ENCODE peak calls at places on chromosomes 2 and 18, in six cellular contexts. Z is spleen, S is Peyer's patch, L is IMR-90, Y is body of pancreas, E is HepG2. U is an unnamed sample.
A peak's percentile ranks its signal among the peaks of the same experiment; 100 is the strongest.

GRCh38 chr2:101396352-101396717 is 9.0 kb upstream of the CREG2 start:
- DNase-seq in Z (no peak), S (no peak), L (peak; percentile 97), Y (no peak), E (peak; percentile 45), U (no peak)

GRCh38 chr2:133836691-133837090 is 268.4 kb upstream of the NCKAP5 start:
- DNase-seq in Z (no peak), S (no peak), L (peak; percentile 70), Y (no peak), E (no peak), U (no peak)

GRCh38 chr2:70523996-70524965 is 29.3 kb downstream of the TGFA start:
- DNase-seq in Z (no peak), S (peak; percentile 75), L (peak; percentile 34), Y (peak; percentile 94), E (peak; percentile 40), U (no peak)

GRCh38 chr18:55106906-55107305 is 147.6 kb upstream of the CCDC68 start:
- DNase-seq in Z (no peak), S (no peak), L (no peak), Y (no peak), E (no peak), U (no peak)

GRCh38 chr2:7027961-7028655 is 110.9 kb downstream of the RNF144A start:
- DNase-seq in Z (no peak), S (no peak), L (no peak), Y (no peak), E (no peak), U (peak; percentile 55)

GRCh38 chr2:216233281-216233995 is 124.3 kb downstream of the XRCC5 start:
- DNase-seq in Z (no peak), S (no peak), L (no peak), Y (no peak), E (no peak), U (no peak)

GRCh38 chr18:22223263-22223960 is 54.0 kb downstream of the GATA6 start:
- DNase-seq in Z (no peak), S (peak; percentile 91), L (peak; percentile 95), Y (peak; percentile 72), E (peak; percentile 36), U (peak; percentile 71)

GRCh38 chr2:200631287-200631686 is 45.5 kb downstream of the AOX1 start:
- DNase-seq in Z (no peak), S (no peak), L (no peak), Y (no peak), E (no peak), U (no peak)

GRCh38 chr2:23620841-23621341 is 235.9 kb downstream of the KLHL29 start:
- DNase-seq in Z (peak; percentile 68), S (no peak), L (peak; percentile 55), Y (no peak), E (no peak), U (peak; percentile 87)

GRCh38 chr2:127415593-127416485 is 2.4 kb upstream of the PROC start:
- DNase-seq in Z (peak; percentile 95), S (peak; percentile 94), L (no peak), Y (peak; percentile 87), E (no peak), U (no peak)

GRCh38 chr2:119327431-119327830 is 39.2 kb downstream of the C2orf76 start:
- DNase-seq in Z (no peak), S (no peak), L (no peak), Y (no peak), E (no peak), U (no peak)

GRCh38 chr2:238135601-238136150 is 2.8 kb upstream of the KLHL30 start:
- DNase-seq in Z (peak; percentile 22), S (no peak), L (no peak), Y (no peak), E (no peak), U (no peak)

GRCh38 chr2:219056896-219057708 is 3.6 kb downstream of the IHH start:
- DNase-seq in Z (peak; percentile 67), S (no peak), L (no peak), Y (peak; percentile 17), E (no peak), U (no peak)

GRCh38 chr2:113965644-113966043 is 75.8 kb downstream of the ACTR3 start:
- DNase-seq in Z (no peak), S (no peak), L (peak; percentile 44), Y (no peak), E (peak; percentile 94), U (no peak)

GRCh38 chr18:45658756-45659155 is 43.5 kb downstream of the SLC14A2 start:
- DNase-seq in Z (no peak), S (no peak), L (peak; percentile 48), Y (no peak), E (no peak), U (no peak)

GRCh38 chr2:78979380-78980238 is 45.9 kb upstream of the REG3G start:
- DNase-seq in Z (no peak), S (no peak), L (no peak), Y (peak; percentile 61), E (peak; percentile 53), U (no peak)

GRCh38 chr2:199441759-199442158 is 16.0 kb downstream of the SATB2 start:
- DNase-seq in Z (no peak), S (no peak), L (no peak), Y (no peak), E (no peak), U (no peak)

GRCh38 chr2:200705305-200705985 is 106.3 kb upstream of the BZW1 start:
- DNase-seq in Z (no peak), S (no peak), L (peak; percentile 22), Y (no peak), E (peak; percentile 30), U (no peak)

GRCh38 chr2:154466226-154466625 is 232.3 kb upstream of the KCNJ3 start:
- DNase-seq in Z (no peak), S (no peak), L (no peak), Y (no peak), E (no peak), U (no peak)

GRCh38 chr2:9069496-9069991 is 66.1 kb upstream of the MBOAT2 start:
- DNase-seq in Z (no peak), S (no peak), L (no peak), Y (no peak), E (no peak), U (no peak)

GRCh38 chr2:72971036-72971435 is 53.7 kb downstream of the EMX1 start:
- DNase-seq in Z (no peak), S (peak; percentile 24), L (no peak), Y (no peak), E (no peak), U (no peak)

DNA sequence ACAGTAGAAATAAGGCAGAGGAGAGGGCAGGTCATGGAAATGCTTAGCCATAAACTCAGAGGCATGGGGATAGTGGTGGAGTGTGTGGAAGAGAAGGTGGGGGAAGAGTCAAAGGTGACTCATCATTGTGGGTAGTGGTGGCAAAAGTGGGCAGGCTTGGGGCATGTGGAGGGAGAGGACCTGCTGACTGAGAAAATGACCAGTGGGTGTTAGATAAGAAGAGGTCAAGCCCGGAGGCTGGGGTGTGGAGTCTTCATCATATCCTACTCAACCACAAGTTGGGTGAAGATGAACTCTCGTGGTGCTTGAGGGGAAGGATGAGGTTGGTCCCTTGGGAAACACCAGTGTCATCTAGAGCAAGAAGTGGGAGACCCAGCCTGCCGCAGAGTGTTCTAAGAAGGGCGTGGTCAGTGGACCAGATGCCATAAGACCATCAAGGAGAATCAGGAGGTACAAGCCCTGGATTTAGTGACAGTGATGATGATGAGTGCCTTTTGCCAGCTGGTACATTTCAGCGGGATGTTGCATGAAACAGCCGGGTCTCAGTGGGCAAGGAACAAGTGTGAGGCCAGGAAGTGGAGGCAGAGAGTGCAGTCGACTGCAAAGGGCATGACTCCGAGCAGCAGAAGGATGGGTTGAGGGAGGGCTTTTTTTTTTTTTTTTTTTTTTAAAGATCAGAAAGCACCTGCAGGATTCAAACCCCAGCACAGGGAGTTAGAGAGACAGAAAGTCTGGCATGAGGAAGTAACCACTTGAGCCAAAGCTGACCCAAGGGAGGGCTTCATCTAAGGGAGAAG is 122.6 kb upstream of the SPRED2 start:
- DNase-seq in Z (no peak), S (no peak), L (peak; percentile 15), Y (no peak), E (no peak), U (no peak)
- H3K27ac ChIP-seq in Z (no peak overlapping the region), S (no peak overlapping the region), L (no peak overlapping the region), Y (no peak overlapping the region), E (no peak overlapping the region), U (no peak overlapping the region)

DNA sequence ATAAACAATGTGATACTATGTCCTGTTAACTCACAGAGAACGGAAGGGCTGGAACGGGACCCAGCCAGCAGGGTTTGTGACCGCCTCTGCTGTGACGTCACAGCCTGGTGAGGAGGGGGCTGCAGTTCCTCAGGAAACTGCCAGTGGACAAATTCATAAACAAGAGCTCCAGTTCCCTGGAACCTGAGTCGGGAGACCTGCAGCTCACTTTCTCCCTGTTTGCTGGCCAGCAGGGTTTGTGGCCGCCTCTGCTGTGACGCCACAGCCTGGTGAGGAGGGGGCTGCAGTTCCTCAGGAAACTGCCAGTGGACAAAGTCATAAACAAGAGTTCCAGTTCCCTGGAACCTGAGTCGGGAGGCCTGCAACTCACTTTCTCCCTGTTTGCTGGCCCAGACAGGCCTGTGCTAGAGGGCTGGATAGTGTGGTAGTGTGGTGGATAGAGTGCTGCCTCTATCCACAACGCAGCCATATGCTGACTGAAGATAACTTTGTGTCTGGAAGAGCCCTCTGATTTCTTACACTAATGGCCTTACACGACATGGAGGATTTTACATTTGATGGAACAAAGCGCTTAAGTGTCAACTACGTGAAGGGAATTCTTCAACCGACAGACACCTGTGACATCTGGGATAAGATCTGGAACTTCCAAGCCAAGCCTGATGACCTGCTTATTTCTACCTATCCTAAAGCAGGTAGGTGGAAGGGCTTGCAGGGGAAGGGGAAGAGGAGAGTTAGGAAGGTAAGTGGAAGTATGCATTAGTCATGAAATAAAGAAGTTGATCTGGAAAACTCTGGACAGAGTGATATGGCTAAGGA is at the start of gene SULT1C4:
- DNase-seq in Z (peak; percentile 72), S (no peak), L (peak; percentile 66), Y (peak; percentile 46), E (peak; percentile 63), U (peak; percentile 80)
- TF ChIP-seq POLR2A in Z (no peak), S (no peak), L (no peak), Y (no peak), E (peak; percentile 76), U (no peak)

DNA sequence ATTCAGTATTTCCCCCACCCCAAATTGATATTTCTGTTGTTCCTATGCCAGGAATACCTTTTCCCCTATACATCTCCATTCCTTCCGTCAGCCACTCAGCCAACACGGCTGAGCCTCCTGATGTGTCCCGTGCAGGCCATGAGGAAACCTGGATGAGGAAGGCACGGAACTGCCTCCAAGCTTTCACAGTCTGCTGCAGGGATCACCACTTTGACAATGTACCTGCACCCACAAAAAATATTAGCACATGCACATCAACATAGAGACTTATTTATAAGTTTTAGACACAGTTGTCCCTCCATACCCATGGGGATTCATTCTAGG is 101.4 kb upstream of the PPP1CB start:
- DNase-seq in Z (no peak), S (no peak), L (no peak), Y (no peak), E (no peak), U (peak; percentile 38)
- H3K27ac ChIP-seq in Z (no peak overlapping the region), S (no peak overlapping the region), L (no peak overlapping the region), Y (no peak overlapping the region), E (no peak overlapping the region), U (no peak overlapping the region)

DNA sequence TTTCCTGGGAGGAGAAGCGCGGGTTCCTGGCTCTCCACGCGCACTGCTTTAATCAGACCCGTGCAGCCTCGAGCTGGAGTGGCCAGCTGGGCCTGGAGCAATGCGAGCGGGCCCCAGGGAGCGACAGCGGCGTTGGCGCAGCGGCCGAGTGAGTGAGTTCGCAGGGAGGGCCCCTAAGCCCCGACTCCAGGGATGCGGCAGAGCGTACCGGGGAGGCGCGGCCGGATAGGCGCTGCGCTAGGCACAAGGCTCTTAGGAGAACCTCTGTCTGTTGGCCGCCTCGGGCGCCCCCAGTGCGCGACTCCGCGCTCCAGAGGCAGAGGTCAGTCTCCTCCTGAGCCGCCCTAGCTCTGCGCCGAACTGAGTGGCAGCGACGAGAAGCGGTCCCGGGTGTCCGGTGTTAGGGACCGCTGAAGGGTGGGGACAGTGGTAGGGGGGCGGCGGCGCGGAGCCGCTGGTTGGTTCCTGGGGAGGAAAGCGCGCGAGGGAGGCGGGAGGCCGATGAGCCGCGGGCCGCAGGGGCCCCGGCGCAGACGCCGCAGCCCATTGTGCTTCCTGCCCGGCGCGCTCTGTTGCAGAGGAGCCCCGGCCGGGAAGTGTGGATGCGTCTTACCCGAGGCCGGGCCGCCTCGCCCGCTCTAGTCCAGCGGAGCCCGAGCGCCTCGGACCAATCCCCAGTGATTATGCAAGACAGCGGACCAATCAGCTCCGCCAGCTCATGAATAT is 410 bp upstream of the DLX1 start:
- DNase-seq in Z (peak; percentile 88), S (peak; percentile 74), L (peak; percentile 96), Y (peak; percentile 62), E (peak; percentile 92), U (peak; percentile 86)
- TF ChIP-seq POLR2A in Z (no peak), S (no peak), L (peak; percentile 81), Y (no peak), E (no peak), U (peak; percentile 12)